ENCODE peak calls at places on chromosomes 1 and 21, in four cellular contexts. P is fibroblast of lung, T is progenitor cell of endocrine pancreas, Y is PC-9. B is an unnamed sample.

GRCh38 chr1:208025036-208025435 is 114.1 kb upstream of the CD34 start:
- DNase-seq in P (peak), T (no peak), Y (no peak), B (no peak)

GRCh38 chr1:6358757-6359567 is 34.6 kb downstream of the ACOT7 start:
- DNase-seq in P (peak), Y (no peak), T (no peak), B (no peak)

GRCh38 chr1:213993929-213994328 is 6.2 kb downstream of the PROX1 start:
- DNase-seq in Y (no peak), P (no peak), T (no peak), B (no peak)

GRCh38 chr1:212242288-212242984 is 42.8 kb upstream of the PPP2R5A start:
- DNase-seq in T (no peak), Y (no peak), P (no peak), B (no peak)

GRCh38 chr1:57867001-57867400 is 443.1 kb upstream of the DAB1 start:
- DNase-seq in P (no peak), Y (no peak), T (no peak), B (no peak)

GRCh38 chr1:241639040-241639652 is 1.0 kb downstream of the CHML start:
- DNase-seq in Y (no peak), T (no peak), P (peak), B (no peak)

GRCh38 chr1:86765073-86765472 is 60.7 kb downstream of the SH3GLB1 start:
- DNase-seq in Y (no peak), P (no peak), T (no peak), B (no peak)

GRCh38 chr1:9321480-9321849 is 28.8 kb downstream of the SPSB1 start:
- DNase-seq in T (no peak), Y (no peak), P (peak), B (no peak)

GRCh38 chr1:35574655-35575400 is 1.7 kb downstream of the TFAP2E start:
- DNase-seq in T (no peak), Y (no peak), P (no peak), B (no peak)

GRCh38 chr21:35840197-35840799 is 220.0 kb downstream of the SETD4 start:
- DNase-seq in P (peak), Y (peak), T (peak), B (peak)
- TF ChIP-seq CTCF in P (peak), Y (peak), T (peak), B (peak)

GRCh38 chr1:66331641-66332523 is 202.1 kb upstream of the SGIP1 start:
- DNase-seq in P (peak), Y (no peak), T (no peak), B (no peak)
- TF ChIP-seq CTCF in P (no peak), Y (no peak), T (peak), B (no peak)

DNA sequence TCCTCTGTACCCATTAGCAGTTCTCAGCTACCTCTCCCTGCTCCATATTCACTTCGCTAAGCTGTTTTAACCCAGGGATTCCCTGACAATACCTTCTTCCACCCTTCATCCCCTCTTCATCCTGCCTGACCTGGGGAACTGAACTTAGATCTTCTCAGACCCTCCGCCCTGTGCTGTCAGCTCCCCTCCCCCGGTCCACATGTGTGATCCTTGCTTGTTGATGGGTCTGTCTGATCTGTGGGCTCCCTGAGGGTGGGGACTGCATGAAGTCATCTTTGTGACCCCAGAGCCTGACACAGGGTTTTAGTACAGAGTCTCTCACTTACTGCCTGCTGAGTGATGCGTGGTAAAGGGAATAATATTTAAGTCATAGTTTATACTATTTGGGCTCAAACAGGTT is 11.8 kb downstream of the CHAF1B start:
- DNase-seq in T (no peak), Y (no peak), P (no peak), B (peak)
- TF ChIP-seq CTCF in T (no peak), Y (no peak), P (no peak), B (no peak)

GRCh38 chr1:115717541-115717940 is 51.0 kb downstream of the CASQ2 start:
- DNase-seq in T (peak), Y (no peak), P (peak), B (peak)
- TF ChIP-seq CTCF in T (peak), Y (peak), P (peak), B (peak)

DNA sequence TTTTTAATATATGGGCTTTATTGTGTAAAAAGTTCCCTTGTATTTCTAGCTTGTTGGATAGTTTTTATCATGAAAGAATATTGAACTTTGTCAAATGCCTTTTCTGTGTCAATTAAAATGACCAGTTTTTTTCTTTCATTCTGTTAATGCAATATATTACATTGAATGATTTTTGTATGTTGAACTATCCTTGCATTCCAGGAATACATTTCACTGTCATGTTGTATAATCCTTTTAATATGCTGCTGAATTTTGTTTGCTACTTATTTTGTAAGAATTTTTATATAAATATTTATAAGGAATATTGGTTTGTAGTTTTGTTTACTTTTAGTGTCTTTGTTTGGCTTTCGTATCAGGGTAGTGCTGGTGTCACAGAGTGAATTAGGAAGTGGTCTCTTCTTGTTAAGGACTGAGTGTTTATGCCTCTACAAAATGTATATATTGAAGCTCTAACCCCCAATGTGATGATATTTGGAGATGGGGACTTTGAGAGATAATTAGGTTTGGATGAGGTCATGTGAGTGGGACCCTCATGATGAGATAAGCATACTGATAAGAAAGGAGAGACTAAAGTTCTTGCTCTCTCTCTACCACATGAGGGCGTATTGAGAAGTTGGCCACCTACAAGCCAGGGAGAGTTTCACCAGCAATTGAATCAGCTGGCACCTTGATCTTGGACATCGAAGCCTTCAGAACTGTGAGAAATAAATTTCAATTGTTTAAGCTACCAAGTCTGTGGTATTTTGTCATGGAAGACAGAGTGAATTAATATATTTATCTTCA is 12.0 kb upstream of the SLAMF6 start:
- DNase-seq in Y (no peak), P (no peak), T (no peak), B (no peak)
- TF ChIP-seq CTCF in Y (no peak), P (no peak), T (no peak), B (peak)

DNA sequence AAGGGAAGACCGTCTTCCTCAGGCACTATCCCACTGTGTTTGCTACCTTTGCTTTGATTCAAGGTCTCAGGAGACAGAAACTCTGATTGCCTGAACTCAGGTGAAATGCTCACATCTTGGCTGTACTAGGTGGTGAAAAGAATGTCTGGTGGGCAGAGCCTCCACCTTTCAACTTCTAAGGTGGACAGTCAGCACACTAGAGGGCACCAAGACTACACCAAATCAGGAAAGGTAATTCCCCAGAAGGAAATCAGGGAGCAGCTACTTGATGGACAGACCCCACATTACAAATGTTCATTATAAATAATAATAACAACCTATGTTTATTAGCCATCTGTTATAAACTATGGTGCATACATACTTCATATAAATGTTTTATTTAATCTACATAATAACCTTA is 220.9 kb downstream of the ATG4C start:
- DNase-seq in Y (no peak), P (peak), T (no peak), B (peak)
- TF ChIP-seq CTCF in Y (peak), P (no peak), T (peak), B (peak)

GRCh38 chr21:34635307-34635706 is 20.4 kb upstream of the RCAN1 start:
- DNase-seq in Y (no peak), T (no peak), P (no peak), B (peak)
- TF ChIP-seq CTCF in Y (peak), T (peak), P (no peak), B (peak)